ENCODE peak calls at places on chromosomes 7 and 10, in five cellular contexts. L is IMR-90, W is endothelial cell of umbilical vein, O is uterus, X is HCT116. R is an unnamed sample.

GRCh38 chr10:124152139-124152780 is 58.9 kb upstream of the CHST15 start:
- DNase-seq in O (no peak), X (peak), L (peak), W (no peak), R (no peak)

GRCh38 chr10:14583252-14583651 is 191.4 kb downstream of the FAM107B start:
- DNase-seq in W (no peak), X (no peak), L (no peak), O (no peak), R (no peak)

GRCh38 chr10:80122110-80122710 is 10.3 kb upstream of the PLAC9 start:
- DNase-seq in W (no peak), L (no peak), O (no peak), X (no peak), R (no peak)

GRCh38 chr10:14732146-14732545 is 42.6 kb downstream of the FAM107B start:
- DNase-seq in X (no peak), W (no peak), L (no peak), O (no peak), R (no peak)

GRCh38 chr10:52210161-52210560 is 103.9 kb upstream of the DKK1 start:
- DNase-seq in W (no peak), X (no peak), L (no peak), O (no peak), R (no peak)

GRCh38 chr10:32244011-32244410 is 102.9 kb downstream of the EPC1 start:
- DNase-seq in W (no peak), X (no peak), L (no peak), O (no peak), R (no peak)

GRCh38 chr7:73858807-73859206 is 2.2 kb upstream of the TMEM270 start:
- DNase-seq in O (no peak), W (no peak), X (no peak), L (no peak), R (no peak)

GRCh38 chr7:14020339-14020900 is 31.0 kb upstream of the ETV1 start:
- DNase-seq in X (no peak), W (no peak), L (peak), O (no peak), R (no peak)

GRCh38 chr10:61744469-61744868 is 81.7 kb downstream of the CABCOCO1 start:
- DNase-seq in W (no peak), X (no peak), O (no peak), L (no peak), R (no peak)

GRCh38 chr10:4006848-4007247 is 221.8 kb upstream of the KLF6 start:
- DNase-seq in L (peak), X (no peak), O (no peak), W (no peak), R (no peak)

GRCh38 chr7:128104109-128104742 is 73.0 kb upstream of the LRRC4 start:
- DNase-seq in L (no peak), X (no peak), W (no peak), O (no peak), R (no peak)

GRCh38 chr7:143323650-143324049 is 7.7 kb downstream of the CLCN1 start:
- DNase-seq in L (no peak), O (no peak), W (no peak), X (no peak), R (no peak)

GRCh38 chr10:78545756-78546155 is 512.1 kb downstream of the RPS24 start:
- DNase-seq in L (no peak), X (peak), W (no peak), O (no peak), R (no peak)

GRCh38 chr7:70595741-70596574 is 536.0 kb upstream of the GALNT17 start:
- DNase-seq in O (no peak), L (no peak), W (no peak), X (no peak), R (no peak)

GRCh38 chr7:54812747-54813146 is 53.7 kb upstream of the SEC61G start:
- DNase-seq in X (no peak), O (no peak), W (no peak), L (peak), R (no peak)

GRCh38 chr10:79387974-79388850 is 40.9 kb downstream of the PPIF start:
- DNase-seq in O (no peak), X (no peak), L (no peak), W (no peak), R (peak)

GRCh38 chr7:21041252-21041651 is 254.6 kb upstream of the SP8 start:
- DNase-seq in X (no peak), O (no peak), W (no peak), L (no peak), R (no peak)

GRCh38 chr10:63250032-63250431 is 116.9 kb downstream of the NRBF2 start:
- DNase-seq in X (no peak), L (no peak), O (no peak), W (no peak), R (no peak)

GRCh38 chr10:78470267-78471103 is 436.8 kb downstream of the RPS24 start:
- DNase-seq in L (peak), O (no peak), X (no peak), W (no peak), R (peak)

GRCh38 chr10:91838199-91838598 is 40.0 kb downstream of the TNKS2 start:
- DNase-seq in L (no peak), X (no peak), O (no peak), W (no peak), R (no peak)

GRCh38 chr10:114323023-114323422 is 81.3 kb downstream of the AFAP1L2 start:
- DNase-seq in W (no peak), O (no peak), X (no peak), L (no peak), R (no peak)

GRCh38 chr7:65239707-65240352 is 133.8 kb upstream of the ZNF92 start:
- DNase-seq in L (no peak), O (no peak), W (peak), X (no peak), R (no peak)

GRCh38 chr7:73779517-73779916 is 9.4 kb upstream of the CLDN3 start:
- DNase-seq in W (no peak), O (no peak), X (no peak), L (no peak), R (no peak)

GRCh38 chr10:84310470-84310869 is 17.9 kb upstream of the CCSER2 start:
- DNase-seq in O (no peak), L (peak), W (no peak), X (no peak), R (no peak)

GRCh38 chr7:116576350-116577319 is 51.8 kb downstream of the CAV1 start:
- DNase-seq in W (peak), L (peak), O (peak), X (no peak), R (peak)

GRCh38 chr10:86409183-86409582 is 42.6 kb upstream of the GRID1 start:
- DNase-seq in L (no peak), O (no peak), X (no peak), W (no peak), R (no peak)

GRCh38 chr10:86413046-86413728 is 46.6 kb upstream of the GRID1 start:
- DNase-seq in W (no peak), L (peak), X (no peak), O (no peak), R (no peak)

GRCh38 chr10:86411852-86412550 is 45.4 kb upstream of the GRID1 start:
- DNase-seq in X (no peak), O (no peak), W (no peak), L (no peak), R (no peak)

GRCh38 chr10:86410542-86411124 is 44.0 kb upstream of the GRID1 start:
- DNase-seq in O (no peak), L (peak), W (no peak), X (no peak), R (no peak)

GRCh38 chr10:86411281-86411841 is 44.8 kb upstream of the GRID1 start:
- DNase-seq in X (no peak), W (peak), L (peak), O (peak), R (no peak)
- TF ChIP-seq POLR2A in X (no peak), W (no peak), L (no peak), O (no peak), R (no peak)

GRCh38 chr10:103492655-103493261 is 747 bp upstream of the NEURL1 start:
- DNase-seq in L (no peak), W (no peak), X (no peak), O (no peak), R (no peak)
- H3K4me3 ChIP-seq in L (no peak), W (no peak), X (no peak), O (peak), R (no peak)

DNA sequence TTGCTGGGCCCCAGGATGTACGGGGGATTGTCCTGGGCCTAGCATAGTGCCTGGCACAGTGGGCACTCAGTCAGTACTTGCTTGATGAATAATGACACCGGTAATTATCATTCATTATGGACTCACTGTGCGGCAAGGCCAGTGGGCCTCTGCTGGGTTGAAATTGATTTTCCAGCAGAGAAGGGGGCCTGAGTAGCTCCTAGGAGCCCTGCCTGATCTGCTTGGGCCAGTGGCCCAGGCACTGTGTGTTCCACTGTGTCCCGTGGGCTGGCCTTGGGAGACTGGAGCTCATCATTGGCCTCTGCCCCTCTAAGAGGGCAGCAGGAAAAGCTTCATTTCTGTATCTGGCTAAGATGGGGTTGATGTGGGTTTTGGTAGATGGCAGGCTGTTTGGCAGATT is 1.4 kb downstream of the CHST3 start:
- DNase-seq in L (no peak), W (no peak), O (no peak), X (no peak), R (peak)
- TF ChIP-seq POLR2A in L (no peak), W (no peak), O (no peak), X (no peak), R (no peak)

GRCh38 chr10:74960670-74961069 is 134.3 kb downstream of the KAT6B start:
- DNase-seq in X (no peak), O (no peak), L (no peak), W (no peak), R (no peak)

GRCh38 chr10:74955796-74956195 is 129.4 kb downstream of the KAT6B start:
- DNase-seq in W (no peak), O (no peak), L (peak), X (no peak), R (no peak)

GRCh38 chr10:74957199-74958084 is 131.0 kb downstream of the KAT6B start:
- DNase-seq in L (no peak), X (no peak), O (no peak), W (no peak), R (no peak)

GRCh38 chr10:74953214-74953613 is 126.8 kb downstream of the KAT6B start:
- DNase-seq in L (no peak), X (no peak), O (no peak), W (no peak), R (no peak)

DNA sequence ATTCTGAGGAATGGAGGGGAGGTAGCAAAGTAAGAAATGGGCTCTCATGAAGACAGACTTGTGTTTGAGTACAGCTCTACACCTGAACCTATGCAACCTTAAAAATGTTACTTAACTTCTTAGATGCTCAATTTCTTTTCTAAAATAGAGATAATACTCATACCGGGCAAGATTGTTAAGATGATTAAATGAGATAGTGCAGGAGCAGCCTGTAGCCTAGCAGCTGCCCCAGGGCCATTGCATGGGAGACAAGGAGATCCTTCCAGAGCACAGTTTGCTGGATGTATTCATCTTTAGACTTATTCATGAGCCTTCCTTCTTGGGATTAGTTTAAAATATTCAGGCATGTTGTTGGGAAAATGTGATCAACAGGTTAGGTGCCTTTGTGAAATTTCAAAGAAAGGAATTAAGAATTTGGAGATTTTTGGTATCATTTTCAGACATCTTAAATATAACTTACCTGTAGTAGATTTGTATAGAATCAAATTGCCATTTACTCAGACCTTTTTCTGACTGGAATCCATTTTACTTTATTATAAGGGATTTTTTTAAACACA is 130.2 kb downstream of the KAT6B start:
- DNase-seq in W (no peak), O (no peak), L (no peak), X (no peak), R (no peak)
- H3K4me3 ChIP-seq in W (no peak), O (no peak), L (no peak), X (no peak), R (no peak)

DNA sequence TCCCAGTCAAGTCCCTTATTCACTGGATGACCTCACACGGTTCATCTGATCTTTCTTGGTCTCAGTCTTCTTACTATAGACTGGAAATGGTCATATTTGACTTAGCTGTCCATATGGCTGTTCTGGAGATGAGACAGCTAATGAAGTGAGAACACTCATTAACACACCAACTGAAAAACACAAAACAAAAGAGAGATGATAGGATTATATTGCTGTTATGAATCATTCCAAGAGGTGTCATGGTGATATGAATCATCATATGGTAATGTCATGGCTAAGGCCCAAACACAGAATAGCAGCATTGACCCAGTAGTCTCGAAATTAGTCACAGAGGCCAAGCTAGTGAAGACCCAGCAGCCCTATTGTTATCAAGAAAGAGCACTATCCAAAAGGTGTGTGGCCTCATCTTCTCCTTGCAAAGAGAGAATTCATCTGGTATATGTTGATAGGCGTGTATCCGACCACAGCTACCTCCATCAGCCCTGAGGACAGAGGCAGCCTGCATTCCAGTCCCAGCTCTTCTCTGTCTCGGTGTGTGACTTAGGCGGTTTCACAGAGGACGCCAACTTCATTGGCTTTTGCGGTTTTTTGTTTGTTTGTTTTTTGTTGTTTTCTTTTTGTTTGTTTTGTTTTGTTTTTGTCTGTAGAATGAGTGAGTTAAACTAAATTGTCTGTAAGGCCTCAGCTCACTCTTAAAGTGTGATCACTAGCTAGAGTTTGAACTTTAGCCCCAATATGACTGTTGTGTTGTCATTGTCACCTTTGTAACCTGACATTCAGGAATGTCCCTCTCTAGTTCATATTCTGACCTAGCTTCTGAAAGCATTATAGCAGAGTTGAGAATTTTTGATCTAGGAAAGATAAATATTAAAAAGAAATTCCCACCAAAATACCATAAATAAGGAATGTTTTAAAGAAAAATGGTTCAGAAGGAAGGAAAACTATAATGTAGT is 97.4 kb upstream of the PDCD4 start:
- DNase-seq in W (peak), X (peak), L (peak), O (no peak), R (no peak)
- TF ChIP-seq POLR2A in W (no peak), X (no peak), L (no peak), O (no peak), R (no peak)

DNA sequence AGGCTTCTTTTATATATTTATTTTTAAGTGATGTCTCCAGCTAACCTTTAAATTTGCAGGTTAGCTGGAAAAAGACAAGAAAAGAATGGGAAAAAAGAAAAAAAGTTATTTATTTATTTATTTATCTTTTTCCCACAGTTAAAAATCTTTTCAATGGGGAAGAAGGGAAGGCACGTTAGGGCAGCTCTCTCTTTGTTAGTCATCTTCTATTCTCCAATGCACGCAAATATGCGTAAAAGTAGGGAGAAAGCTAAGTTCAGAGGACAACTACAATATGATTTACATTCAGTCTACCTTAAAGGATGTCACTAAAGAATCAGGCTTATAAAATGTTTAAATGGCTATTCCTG is 276 bp upstream of the GPR85 start:
- DNase-seq in L (no peak), O (no peak), W (peak), X (no peak), R (no peak)
- H3K4me3 ChIP-seq in L (peak), O (peak), W (peak), X (no peak), R (peak)